ENCODE peak calls at places on chromosomes 11 and 22, in five cellular contexts. One of them, this sample, is unnamed.

GRCh38 chr22:24512043-24512442 is 16.9 kb downstream of the UPB1 start:
- DNase-seq in stomach: no peak
- DNase-seq in cardiac muscle cell: no peak
- DNase-seq in thoracic aorta: no peak
- DNase-seq in CD8-positive, alpha-beta memory T cell: no peak
- DNase-seq in this sample: no peak

GRCh38 chr11:124793466-124794278 is 6.5 kb downstream of the MSANTD2 start:
- DNase-seq in cardiac muscle cell: peak; percentile 66
- DNase-seq in thoracic aorta: no peak
- DNase-seq in CD8-positive, alpha-beta memory T cell: no peak
- DNase-seq in stomach: no peak
- DNase-seq in this sample: no peak

GRCh38 chr11:96459751-96460150 is 69.9 kb downstream of the JRKL start:
- DNase-seq in thoracic aorta: no peak
- DNase-seq in CD8-positive, alpha-beta memory T cell: no peak
- DNase-seq in cardiac muscle cell: no peak
- DNase-seq in stomach: no peak
- DNase-seq in this sample: no peak

GRCh38 chr11:79860336-79860735 is 419.5 kb upstream of the TENM4 start:
- DNase-seq in cardiac muscle cell: no peak
- DNase-seq in thoracic aorta: no peak
- DNase-seq in stomach: no peak
- DNase-seq in CD8-positive, alpha-beta memory T cell: no peak
- DNase-seq in this sample: no peak

GRCh38 chr11:27296406-27296994 is 66.5 kb downstream of the CCDC34 start:
- DNase-seq in stomach: no peak
- DNase-seq in thoracic aorta: no peak
- DNase-seq in CD8-positive, alpha-beta memory T cell: no peak
- DNase-seq in cardiac muscle cell: peak; percentile 72
- DNase-seq in this sample: no peak

GRCh38 chr11:17954395-17955252 is 58.2 kb downstream of the SERGEF start:
- DNase-seq in CD8-positive, alpha-beta memory T cell: no peak
- DNase-seq in thoracic aorta: no peak
- DNase-seq in cardiac muscle cell: peak; percentile 3
- DNase-seq in stomach: no peak
- DNase-seq in this sample: no peak

GRCh38 chr11:4025248-4025956 is 69.2 kb upstream of the RRM1 start:
- DNase-seq in stomach: no peak
- DNase-seq in CD8-positive, alpha-beta memory T cell: no peak
- DNase-seq in cardiac muscle cell: peak; percentile 91
- DNase-seq in thoracic aorta: no peak
- DNase-seq in this sample: no peak

GRCh38 chr22:40472036-40472435 is 101.6 kb downstream of the SGSM3 start:
- DNase-seq in cardiac muscle cell: no peak
- DNase-seq in thoracic aorta: no peak
- DNase-seq in CD8-positive, alpha-beta memory T cell: no peak
- DNase-seq in stomach: no peak
- DNase-seq in this sample: no peak

GRCh38 chr11:17753641-17754040 is 19.1 kb downstream of the KCNC1 start:
- DNase-seq in stomach: no peak
- DNase-seq in cardiac muscle cell: no peak
- DNase-seq in thoracic aorta: no peak
- DNase-seq in CD8-positive, alpha-beta memory T cell: no peak
- DNase-seq in this sample: no peak

GRCh38 chr11:57224537-57224936 is 12.5 kb downstream of the APLNR start:
- DNase-seq in thoracic aorta: no peak
- DNase-seq in CD8-positive, alpha-beta memory T cell: no peak
- DNase-seq in stomach: no peak
- DNase-seq in cardiac muscle cell: no peak
- DNase-seq in this sample: no peak

GRCh38 chr11:79198898-79199250 is 242.0 kb downstream of the TENM4 start:
- DNase-seq in stomach: no peak
- DNase-seq in thoracic aorta: no peak
- DNase-seq in CD8-positive, alpha-beta memory T cell: no peak
- DNase-seq in cardiac muscle cell: peak; percentile 44
- DNase-seq in this sample: no peak

GRCh38 chr22:42283288-42284229 is 13.1 kb upstream of the TCF20 start:
- DNase-seq in CD8-positive, alpha-beta memory T cell: no peak
- DNase-seq in cardiac muscle cell: peak; percentile 27
- DNase-seq in stomach: no peak
- DNase-seq in thoracic aorta: no peak
- DNase-seq in this sample: peak; percentile 32

GRCh38 chr22:36455571-36456458 is 25.6 kb downstream of the TXN2 start:
- DNase-seq in stomach: peak; percentile 76
- DNase-seq in cardiac muscle cell: no peak
- DNase-seq in CD8-positive, alpha-beta memory T cell: no peak
- DNase-seq in thoracic aorta: no peak
- DNase-seq in this sample: no peak

GRCh38 chr22:20563941-20564371 is 56.5 kb downstream of the MED15 start:
- DNase-seq in stomach: no peak
- DNase-seq in cardiac muscle cell: no peak
- DNase-seq in CD8-positive, alpha-beta memory T cell: no peak
- DNase-seq in thoracic aorta: no peak
- DNase-seq in this sample: no peak

GRCh38 chr22:49204599-49205214 is 623.0 kb downstream of the BRD1 start:
- DNase-seq in stomach: peak; percentile 19
- DNase-seq in cardiac muscle cell: no peak
- DNase-seq in CD8-positive, alpha-beta memory T cell: no peak
- DNase-seq in thoracic aorta: no peak
- DNase-seq in this sample: no peak
- H3K9me3 ChIP-seq in stomach: no peaks in the 10 kb centered on the region
- H3K9me3 ChIP-seq in cardiac muscle cell: no peaks in the 10 kb centered on the region
- H3K9me3 ChIP-seq in CD8-positive, alpha-beta memory T cell: no peaks in the 10 kb centered on the region
- H3K9me3 ChIP-seq in thoracic aorta: no peaks in the 10 kb centered on the region
- H3K9me3 ChIP-seq in this sample: no peaks in the 10 kb centered on the region

GRCh38 chr11:114604179-114604813 is 8.7 kb upstream of the NXPE4 start:
- DNase-seq in cardiac muscle cell: no peak
- DNase-seq in CD8-positive, alpha-beta memory T cell: no peak
- DNase-seq in stomach: no peak
- DNase-seq in thoracic aorta: no peak
- DNase-seq in this sample: no peak

GRCh38 chr11:114607753-114608459 is 12.3 kb upstream of the NXPE4 start:
- DNase-seq in cardiac muscle cell: no peak
- DNase-seq in thoracic aorta: no peak
- DNase-seq in stomach: no peak
- DNase-seq in CD8-positive, alpha-beta memory T cell: no peak
- DNase-seq in this sample: no peak

GRCh38 chr11:114605370-114605769 is 9.8 kb upstream of the NXPE4 start:
- DNase-seq in cardiac muscle cell: no peak
- DNase-seq in CD8-positive, alpha-beta memory T cell: no peak
- DNase-seq in stomach: no peak
- DNase-seq in thoracic aorta: no peak
- DNase-seq in this sample: no peak

GRCh38 chr11:114604886-114605285 is 9.3 kb upstream of the NXPE4 start:
- DNase-seq in stomach: no peak
- DNase-seq in CD8-positive, alpha-beta memory T cell: no peak
- DNase-seq in cardiac muscle cell: no peak
- DNase-seq in thoracic aorta: no peak
- DNase-seq in this sample: no peak

DNA sequence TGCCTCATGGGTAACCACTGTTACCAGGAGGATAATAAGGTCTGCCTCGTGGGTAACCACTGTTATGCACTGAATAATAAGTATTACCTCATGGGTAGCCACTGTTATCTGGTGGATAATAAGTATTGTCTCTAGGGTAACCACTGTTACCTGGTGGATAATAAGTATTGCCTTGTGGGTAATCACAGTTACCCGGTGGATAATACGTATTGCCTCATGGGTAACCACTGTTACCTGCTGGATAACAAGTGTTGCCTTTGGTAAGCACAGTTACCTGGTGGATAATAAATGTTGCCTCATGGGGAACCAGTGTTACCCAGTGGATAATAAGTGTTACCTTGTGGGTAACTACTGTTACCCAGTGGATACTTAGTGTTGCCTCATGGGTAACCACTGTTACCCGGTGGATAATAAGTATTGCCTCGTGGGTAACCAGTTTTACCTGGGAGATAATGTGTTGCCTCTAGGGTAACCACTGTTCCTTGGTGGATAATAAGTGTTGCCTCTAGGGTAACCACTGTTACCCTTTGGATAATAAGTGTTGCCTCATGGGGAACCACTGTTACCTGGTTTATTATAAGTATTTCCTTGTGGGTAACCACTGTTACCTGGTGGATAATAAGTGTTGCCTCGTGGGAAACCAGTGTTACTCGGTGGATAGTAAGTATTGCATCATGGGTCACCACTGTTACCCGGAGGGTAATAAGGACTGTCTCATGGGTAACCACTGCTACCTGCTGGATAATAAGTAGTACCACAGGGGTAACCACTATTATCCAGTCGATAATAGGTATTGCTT is 10.6 kb upstream of the NXPE4 start:
- DNase-seq in CD8-positive, alpha-beta memory T cell: no peak
- DNase-seq in stomach: no peak
- DNase-seq in thoracic aorta: no peak
- DNase-seq in cardiac muscle cell: peak; percentile 37
- DNase-seq in this sample: no peak
- H3K9me3 ChIP-seq in CD8-positive, alpha-beta memory T cell: no peaks in the 10 kb centered on the region
- H3K9me3 ChIP-seq in stomach: no peaks in the 10 kb centered on the region
- H3K9me3 ChIP-seq in thoracic aorta: no peaks in the 10 kb centered on the region
- H3K9me3 ChIP-seq in cardiac muscle cell: peaks cover 3% of the 10 kb centered on the region
- H3K9me3 ChIP-seq in this sample: peaks cover 3% of the 10 kb centered on the region

GRCh38 chr22:47294222-47294532 is 531.7 kb downstream of the TBC1D22A start:
- DNase-seq in cardiac muscle cell: peak; percentile 48
- DNase-seq in thoracic aorta: no peak
- DNase-seq in CD8-positive, alpha-beta memory T cell: no peak
- DNase-seq in stomach: peak; percentile 25
- DNase-seq in this sample: no peak
- H3K9me3 ChIP-seq in cardiac muscle cell: no peaks in the 10 kb centered on the region
- H3K9me3 ChIP-seq in thoracic aorta: no peaks in the 10 kb centered on the region
- H3K9me3 ChIP-seq in CD8-positive, alpha-beta memory T cell: no peaks in the 10 kb centered on the region
- H3K9me3 ChIP-seq in stomach: no peaks in the 10 kb centered on the region
- H3K9me3 ChIP-seq in this sample: no peaks in the 10 kb centered on the region

DNA sequence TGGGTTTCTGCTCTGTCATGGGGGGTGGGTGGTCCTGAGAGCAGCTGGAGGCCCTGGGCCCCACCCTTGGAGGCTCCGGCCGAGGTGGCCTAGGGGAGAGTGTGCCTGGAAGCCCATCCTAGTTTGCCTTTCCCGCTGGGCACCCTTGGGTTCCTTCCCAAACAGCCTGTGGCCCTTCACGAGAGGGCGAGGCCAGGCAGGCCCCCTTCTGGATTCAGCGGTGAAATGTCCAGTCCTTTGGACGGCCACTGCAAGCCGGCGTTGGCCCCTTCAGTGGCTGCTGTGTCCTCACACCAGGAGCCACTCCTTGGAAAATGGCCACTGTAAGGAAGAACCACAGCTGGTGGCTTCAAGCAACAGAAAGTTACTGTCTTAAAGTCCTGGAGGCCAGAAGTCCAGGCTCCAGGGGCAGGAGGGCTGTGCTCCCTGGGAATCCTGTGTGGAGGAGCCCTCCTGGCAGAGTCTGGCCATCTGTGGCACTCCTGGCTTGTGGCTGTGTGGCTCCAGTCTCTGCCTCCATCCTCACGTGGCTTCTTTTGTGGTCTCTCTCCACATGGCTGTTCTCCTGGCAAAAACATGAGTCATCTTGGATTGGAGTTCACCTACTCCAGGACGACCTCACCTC is 854.1 kb downstream of the TBC1D22A start:
- DNase-seq in thoracic aorta: no peak
- DNase-seq in stomach: peak; percentile 14
- DNase-seq in cardiac muscle cell: no peak
- DNase-seq in CD8-positive, alpha-beta memory T cell: no peak
- DNase-seq in this sample: no peak
- H3K9me3 ChIP-seq in thoracic aorta: no peaks in the 10 kb centered on the region
- H3K9me3 ChIP-seq in stomach: no peaks in the 10 kb centered on the region
- H3K9me3 ChIP-seq in cardiac muscle cell: no peaks in the 10 kb centered on the region
- H3K9me3 ChIP-seq in CD8-positive, alpha-beta memory T cell: no peaks in the 10 kb centered on the region
- H3K9me3 ChIP-seq in this sample: no peaks in the 10 kb centered on the region

DNA sequence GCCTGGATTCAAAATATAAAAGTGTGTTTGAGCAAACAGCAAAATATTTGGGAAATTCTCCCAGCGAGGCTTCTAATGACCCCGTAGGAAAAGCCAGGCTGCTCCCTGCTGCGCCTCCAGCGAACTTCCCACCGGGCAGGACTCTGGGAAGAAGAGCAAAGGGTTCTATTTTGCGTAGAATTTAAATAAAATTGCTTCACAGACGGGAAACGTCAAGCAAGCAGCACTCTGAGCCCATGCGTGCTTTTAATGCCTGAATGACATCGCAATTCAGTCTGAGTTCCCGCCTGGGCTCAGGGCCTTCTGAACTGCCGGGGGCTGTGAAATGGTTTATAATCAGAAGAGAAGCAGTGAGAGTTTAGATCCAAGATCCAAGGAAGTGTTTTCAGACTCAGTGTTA is 775.1 kb downstream of the BRD1 start:
- DNase-seq in thoracic aorta: no peak
- DNase-seq in stomach: no peak
- DNase-seq in CD8-positive, alpha-beta memory T cell: no peak
- DNase-seq in cardiac muscle cell: no peak
- DNase-seq in this sample: no peak
- H3K9me3 ChIP-seq in thoracic aorta: no peaks in the 10 kb centered on the region
- H3K9me3 ChIP-seq in stomach: no peaks in the 10 kb centered on the region
- H3K9me3 ChIP-seq in CD8-positive, alpha-beta memory T cell: no peaks in the 10 kb centered on the region
- H3K9me3 ChIP-seq in cardiac muscle cell: no peaks in the 10 kb centered on the region
- H3K9me3 ChIP-seq in this sample: no peaks in the 10 kb centered on the region

GRCh38 chr11:114619659-114620173 is 24.1 kb upstream of the NXPE4 start:
- DNase-seq in cardiac muscle cell: no peak
- DNase-seq in thoracic aorta: no peak
- DNase-seq in stomach: no peak
- DNase-seq in CD8-positive, alpha-beta memory T cell: no peak
- DNase-seq in this sample: no peak
- H3K9me3 ChIP-seq in cardiac muscle cell: peaks cover 13% of the 10 kb centered on the region
- H3K9me3 ChIP-seq in thoracic aorta: no peaks in the 10 kb centered on the region
- H3K9me3 ChIP-seq in stomach: no peaks in the 10 kb centered on the region
- H3K9me3 ChIP-seq in CD8-positive, alpha-beta memory T cell: no peaks in the 10 kb centered on the region
- H3K9me3 ChIP-seq in this sample: peaks cover 4% of the 10 kb centered on the region